ENCODE peak calls at places on chromosomes 16 and 17, in six cellular contexts. B, J, K, S, U and Z are unnamed samples.

GRCh38 chr17:8031261-8031661 is 7.6 kb upstream of the ALOX15B start:
- DNase-seq in B (no peak), J (no peak), K (no peak), S (no peak), U (no peak), Z (no peak)

GRCh38 chr16:25110392-25110947 is 1.1 kb upstream of the LCMT1 start:
- DNase-seq in B (no peak), J (no peak), K (no peak), S (peak), U (no peak), Z (no peak)

GRCh38 chr17:82358467-82359350 is at the start of gene TEX19:
- DNase-seq in B (no peak), J (peak), K (no peak), S (peak), U (no peak), Z (peak)

GRCh38 chr17:35161281-35161761 is 13.7 kb downstream of the UNC45B start:
- DNase-seq in B (no peak), J (no peak), K (no peak), S (no peak), U (no peak), Z (no peak)

GRCh38 chr17:19384723-19385391 is 2.1 kb downstream of the MFAP4 start:
- DNase-seq in B (no peak), J (peak), K (no peak), S (peak), U (peak), Z (no peak)

GRCh38 chr16:89383095-89384003 is 107.0 kb downstream of the ANKRD11 start:
- DNase-seq in B (no peak), J (peak), K (no peak), S (peak), U (peak), Z (peak)

GRCh38 chr17:62807812-62808575 is at the start of gene MARCHF10:
- DNase-seq in B (peak), J (peak), K (peak), S (no peak), U (no peak), Z (peak)

GRCh38 chr17:58309918-58310259 is 18.7 kb downstream of the TSPOAP1 start:
- DNase-seq in B (no peak), J (no peak), K (peak), S (no peak), U (no peak), Z (no peak)

GRCh38 chr17:44932526-44933097 is 15.0 kb downstream of the KIF18B start:
- DNase-seq in B (no peak), J (no peak), K (no peak), S (no peak), U (no peak), Z (peak)

GRCh38 chr17:61335105-61335844 is 64.4 kb upstream of the TBX2 start:
- DNase-seq in B (no peak), J (no peak), K (no peak), S (peak), U (peak), Z (no peak)

GRCh38 chr16:303760-304505 is 21.0 kb downstream of the PDIA2 start:
- DNase-seq in B (no peak), J (no peak), K (no peak), S (peak), U (no peak), Z (no peak)

GRCh38 chr16:80526418-80527061 is 14.3 kb upstream of the DYNLRB2 start:
- DNase-seq in B (peak), J (peak), K (no peak), S (peak), U (peak), Z (peak)

GRCh38 chr16:24775455-24775854 is 46.0 kb downstream of the TNRC6A start:
- DNase-seq in B (no peak), J (no peak), K (no peak), S (peak), U (peak), Z (no peak)

GRCh38 chr16:88264641-88265285 is 118.0 kb upstream of the ZNF469 start:
- DNase-seq in B (peak), J (peak), K (peak), S (peak), U (peak), Z (peak)

GRCh38 chr17:2837147-2837561 is 40.9 kb downstream of the RAP1GAP2 start:
- DNase-seq in B (no peak), J (no peak), K (no peak), S (no peak), U (no peak), Z (no peak)

GRCh38 chr16:85929259-85929704 is 30.3 kb downstream of the IRF8 start:
- DNase-seq in B (no peak), J (peak), K (no peak), S (no peak), U (no peak), Z (no peak)

GRCh38 chr16:50455288-50455845 is 86.6 kb upstream of the BRD7 start:
- DNase-seq in B (no peak), J (no peak), K (no peak), S (no peak), U (no peak), Z (no peak)

GRCh38 chr16:72840591-72841381 is 207.1 kb downstream of the ZFHX3 start:
- DNase-seq in B (no peak), J (no peak), K (no peak), S (no peak), U (peak), Z (no peak)

GRCh38 chr16:55039042-55039441 is 108.4 kb downstream of the IRX5 start:
- DNase-seq in B (no peak), J (no peak), K (no peak), S (no peak), U (no peak), Z (no peak)
- H3K18ac ChIP-seq in B (no peak), J (no peak), K (no peak), S (no peak), U (no peak), Z (no peak)

DNA sequence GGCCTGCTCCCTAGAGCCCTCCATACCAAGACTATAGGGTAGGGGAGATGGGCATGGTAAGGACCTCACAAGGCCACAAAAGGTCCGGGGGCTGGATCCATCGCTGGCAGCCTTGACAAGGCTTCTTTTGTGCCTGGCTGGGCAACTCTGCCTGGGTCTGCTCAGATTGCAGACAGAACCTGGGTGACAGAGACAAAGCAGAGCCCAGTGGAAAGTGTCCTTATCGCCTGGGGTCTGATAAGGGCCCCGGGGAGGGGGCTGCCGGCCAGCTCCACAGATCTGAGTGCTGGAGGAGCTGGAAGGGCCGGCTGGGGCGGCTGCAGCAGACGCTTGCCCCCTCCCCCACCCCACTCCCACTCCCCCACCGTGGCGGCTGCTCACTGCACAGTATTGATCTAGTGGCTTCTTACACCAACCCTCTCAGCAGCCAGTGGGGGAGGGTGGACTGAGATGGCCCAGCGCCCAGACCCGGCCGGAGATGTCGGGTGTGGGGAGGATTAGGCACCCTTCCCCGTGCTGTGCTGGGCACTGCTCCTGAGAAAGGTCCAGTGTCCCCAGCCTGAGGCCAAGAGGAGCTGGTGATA is 7.2 kb downstream of the MMP15 start:
- DNase-seq in B (no peak), J (peak), K (no peak), S (no peak), U (no peak), Z (no peak)
- H3K18ac ChIP-seq in B (peak), J (peak), K (no peak), S (peak), U (no peak), Z (no peak)

GRCh38 chr17:76727745-76728456 is 1.3 kb downstream of the METTL23 start:
- DNase-seq in B (no peak), J (no peak), K (no peak), S (peak), U (no peak), Z (no peak)

GRCh38 chr17:76723812-76724211 is 2.6 kb downstream of the JMJD6 start:
- DNase-seq in B (no peak), J (no peak), K (no peak), S (no peak), U (no peak), Z (no peak)

GRCh38 chr17:76726231-76726765 is at the start of gene JMJD6:
- DNase-seq in B (peak), J (peak), K (peak), S (peak), U (peak), Z (peak)

GRCh38 chr17:76726766-76727718 is at the start of gene METTL23:
- DNase-seq in B (peak), J (peak), K (peak), S (peak), U (peak), Z (peak)

DNA sequence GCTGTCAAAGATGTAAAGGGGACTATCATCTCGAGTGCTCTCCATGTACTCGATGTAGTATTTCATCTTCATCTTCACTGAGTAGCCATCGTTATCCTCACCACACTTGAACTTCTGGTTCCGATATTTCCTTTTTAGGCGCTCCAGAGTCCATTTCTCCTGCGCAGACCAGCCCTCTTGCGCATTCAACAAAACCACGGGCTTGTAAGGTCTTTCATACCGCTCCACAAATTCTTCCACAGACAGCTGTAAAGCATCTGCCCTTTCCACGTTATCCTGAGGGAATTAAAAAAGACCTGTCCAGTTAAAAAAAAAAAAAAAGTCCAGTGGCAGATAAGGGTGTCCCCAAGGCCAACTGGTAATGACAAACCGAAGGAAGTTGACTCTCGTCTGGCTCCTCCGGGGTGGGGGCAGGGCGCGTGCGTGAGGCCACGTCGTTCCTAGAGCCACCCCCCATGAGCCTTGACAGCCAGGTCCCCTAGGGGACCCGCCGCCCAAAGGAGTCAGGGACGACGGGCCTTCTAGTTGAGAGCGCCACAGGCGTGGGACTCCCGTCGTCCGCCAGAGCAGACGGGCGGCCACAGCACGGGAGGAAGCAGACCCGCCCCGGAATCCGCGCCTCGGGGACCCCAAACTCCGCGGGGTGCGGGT is 701 bp downstream of the JMJD6 start:
- DNase-seq in B (no peak), J (peak), K (no peak), S (peak), U (peak), Z (peak)
- H3K18ac ChIP-seq in B (peak), J (peak), K (no peak), S (peak), U (peak), Z (no peak)

DNA sequence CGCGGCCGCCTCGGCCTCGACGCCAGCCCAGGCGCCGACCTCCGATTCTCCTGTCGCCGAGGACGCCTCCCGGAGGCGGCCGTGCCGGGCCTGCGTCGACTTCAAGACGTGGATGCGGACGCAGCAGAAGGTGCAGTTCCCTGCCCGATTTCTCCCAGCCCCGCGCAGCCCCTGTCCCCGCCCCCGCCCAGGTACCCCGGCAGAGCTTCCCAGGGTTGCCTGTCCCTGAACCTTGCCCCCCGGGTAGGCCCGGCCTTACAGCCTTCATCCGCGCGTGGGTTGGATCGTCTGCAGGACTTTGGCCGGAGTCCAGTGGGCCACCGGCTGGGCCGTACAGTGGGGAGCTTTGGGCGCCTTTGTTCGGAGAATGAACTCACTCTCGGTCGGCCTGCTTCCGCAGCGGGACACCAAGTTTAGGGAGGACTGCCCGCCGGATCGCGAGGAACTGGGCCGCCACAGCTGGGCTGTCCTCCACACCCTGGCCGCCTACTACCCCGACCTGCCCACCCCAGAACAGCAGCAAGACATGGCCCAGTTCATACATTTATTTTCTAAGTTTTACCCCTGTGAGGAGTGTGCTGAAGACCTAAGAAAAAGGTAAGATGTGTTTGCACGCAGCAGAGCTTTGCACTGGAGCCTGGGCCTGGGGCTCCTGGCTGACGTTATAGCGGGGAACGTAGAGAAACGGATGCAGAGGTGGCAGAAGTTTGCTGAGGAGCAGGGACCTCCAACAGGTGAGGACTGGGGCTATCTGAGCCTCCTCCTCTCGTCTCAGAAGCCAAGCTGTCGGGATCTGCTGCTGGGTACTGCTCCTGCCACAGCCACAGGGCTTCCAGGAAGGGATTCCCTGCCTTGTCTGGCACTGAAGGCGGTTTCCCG is 593 bp downstream of the GFER start:
- DNase-seq in B (no peak), J (no peak), K (no peak), S (no peak), U (peak), Z (peak)
- H3K18ac ChIP-seq in B (peak), J (peak), K (no peak), S (peak), U (no peak), Z (peak)

GRCh38 chr17:78652024-78652423 is 74.8 kb upstream of the DNAH17 start:
- DNase-seq in B (no peak), J (no peak), K (no peak), S (no peak), U (no peak), Z (no peak)

GRCh38 chr17:78654230-78654824 is 77.1 kb upstream of the DNAH17 start:
- DNase-seq in B (no peak), J (peak), K (no peak), S (no peak), U (no peak), Z (no peak)

GRCh38 chr17:78651551-78651950 is 74.4 kb upstream of the DNAH17 start:
- DNase-seq in B (no peak), J (no peak), K (no peak), S (no peak), U (peak), Z (no peak)

GRCh38 chr17:78653382-78653781 is 76.2 kb upstream of the DNAH17 start:
- DNase-seq in B (no peak), J (no peak), K (no peak), S (no peak), U (peak), Z (no peak)

GRCh38 chr17:78652913-78653312 is 75.7 kb upstream of the DNAH17 start:
- DNase-seq in B (no peak), J (no peak), K (no peak), S (no peak), U (no peak), Z (no peak)
- H3K18ac ChIP-seq in B (no peak), J (no peak), K (no peak), S (no peak), U (no peak), Z (no peak)

GRCh38 chr16:29825145-29826044 is 5.1 kb downstream of the MVP start:
- DNase-seq in B (no peak), J (peak), K (no peak), S (peak), U (peak), Z (no peak)
- H3K18ac ChIP-seq in B (peak), J (no peak), K (peak), S (peak), U (peak), Z (peak)

GRCh38 chr17:37342589-37342988 is 33.2 kb upstream of the C17orf78 start:
- DNase-seq in B (no peak), J (no peak), K (no peak), S (no peak), U (no peak), Z (no peak)

GRCh38 chr17:37340804-37341203 is 35.0 kb upstream of the C17orf78 start:
- DNase-seq in B (no peak), J (no peak), K (no peak), S (no peak), U (no peak), Z (no peak)

GRCh38 chr17:37339321-37339720 is 36.5 kb upstream of the C17orf78 start:
- DNase-seq in B (no peak), J (no peak), K (no peak), S (peak), U (no peak), Z (no peak)

GRCh38 chr17:37338847-37339246 is 36.9 kb upstream of the C17orf78 start:
- DNase-seq in B (no peak), J (no peak), K (no peak), S (no peak), U (no peak), Z (no peak)

GRCh38 chr17:37344519-37344918 is 31.3 kb upstream of the C17orf78 start:
- DNase-seq in B (no peak), J (no peak), K (no peak), S (no peak), U (no peak), Z (no peak)
- H3K18ac ChIP-seq in B (no peak), J (no peak), K (no peak), S (no peak), U (no peak), Z (no peak)

DNA sequence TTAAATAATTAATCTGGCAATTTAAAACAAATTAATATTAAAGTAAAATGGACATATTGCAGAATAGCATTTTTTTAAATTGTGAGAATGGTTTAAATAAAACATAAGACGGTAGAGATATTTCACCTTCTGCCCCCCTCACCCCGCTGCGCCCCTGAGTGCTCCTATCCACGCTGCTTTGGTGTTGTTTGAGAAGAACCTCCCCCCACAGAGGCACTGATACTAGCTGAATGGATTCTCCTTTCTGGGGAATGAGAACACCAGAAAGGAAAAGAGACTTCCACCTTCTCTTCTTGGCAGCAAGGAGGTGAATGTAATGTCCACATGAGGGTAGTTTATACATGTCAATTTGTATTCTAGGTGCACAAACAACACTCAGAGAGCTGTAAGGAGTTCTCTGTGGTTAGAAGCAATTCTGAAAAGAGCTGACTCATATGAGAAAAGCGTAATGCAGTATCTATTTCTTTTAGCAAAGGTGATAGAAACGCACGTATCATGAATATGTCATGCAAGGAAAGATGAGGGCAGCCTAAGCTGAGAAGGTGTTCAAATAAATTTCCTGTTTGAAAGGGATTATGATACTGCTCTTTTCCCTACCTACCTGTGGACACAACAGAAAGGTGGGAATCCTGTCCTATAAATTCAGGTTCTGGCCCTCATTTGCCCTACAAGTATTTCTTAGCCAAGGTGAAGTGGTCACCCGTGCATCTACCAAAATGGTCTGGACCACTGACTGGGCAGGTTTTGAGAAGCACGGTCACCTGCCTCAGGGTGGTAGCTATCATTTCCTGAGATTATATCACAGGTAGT is 126.9 kb downstream of the PARN start:
- DNase-seq in B (no peak), J (no peak), K (no peak), S (peak), U (peak), Z (no peak)
- H3K18ac ChIP-seq in B (no peak), J (peak), K (no peak), S (no peak), U (peak), Z (no peak)

GRCh38 chr17:32865141-32865540 is 11.8 kb downstream of the MYO1D start:
- DNase-seq in B (no peak), J (no peak), K (no peak), S (no peak), U (no peak), Z (no peak)
- H3K18ac ChIP-seq in B (no peak), J (no peak), K (no peak), S (no peak), U (no peak), Z (no peak)